ENCODE peak calls at places on chromosomes 3 and 15, in six cellular contexts. N is effector CD4-positive, alpha-beta T cell; T is upper lobe of left lung; D is foreskin fibroblast; I is GM12891; L is T-helper 2 cell. O is an unnamed sample.

GRCh38 chr15:74808073-74808839 is 4.4 kb upstream of the LMAN1L start:
- DNase-seq in N (no peak), D (no peak), T (peak), I (no peak), L (no peak), O (no peak)

GRCh38 chr15:101167791-101168462 is 83.9 kb downstream of the CHSY1 start:
- DNase-seq in D (peak), N (peak), T (peak), I (peak), L (no peak), O (no peak)

GRCh38 chr15:99504071-99504822 is 61.5 kb upstream of the MEF2A start:
- DNase-seq in L (no peak), I (no peak), N (no peak), T (no peak), D (no peak), O (no peak)

GRCh38 chr3:194808709-194809108 is 123.0 kb downstream of the FAM43A start:
- DNase-seq in N (no peak), I (no peak), D (peak), T (no peak), L (no peak), O (no peak)

GRCh38 chr3:49914906-49915305 is 11.2 kb upstream of the MST1R start:
- DNase-seq in T (no peak), N (no peak), D (no peak), L (no peak), I (no peak), O (no peak)

GRCh38 chr3:101284757-101285156 is 35.6 kb downstream of the IMPG2 start:
- DNase-seq in I (no peak), D (no peak), N (no peak), L (no peak), T (no peak), O (no peak)

GRCh38 chr15:25415707-25416106 is 23.1 kb downstream of the UBE3A start:
- DNase-seq in I (no peak), T (no peak), L (no peak), D (no peak), N (no peak), O (no peak)

GRCh38 chr3:129421988-129422745 is 6.3 kb downstream of the EFCAB12 start:
- DNase-seq in I (no peak), D (no peak), L (no peak), N (no peak), T (no peak), O (peak)

GRCh38 chr15:25189551-25189950 is 234.8 kb downstream of the SNRPN start:
- DNase-seq in N (no peak), D (no peak), T (no peak), L (no peak), I (no peak), O (no peak)

GRCh38 chr15:58545307-58546065 is 113.7 kb downstream of the LIPC start:
- DNase-seq in N (no peak), L (no peak), T (no peak), I (no peak), D (no peak), O (no peak)

GRCh38 chr15:39602143-39602542 is 21.3 kb downstream of the THBS1 start:
- DNase-seq in D (no peak), I (no peak), L (no peak), N (no peak), T (no peak), O (no peak)

GRCh38 chr3:128787256-128788253 is 61.6 kb downstream of the RAB7A start:
- DNase-seq in L (no peak), I (no peak), D (no peak), N (no peak), T (no peak), O (no peak)

GRCh38 chr3:69739204-69740102 is at the start of gene MITF:
- DNase-seq in N (no peak), L (no peak), T (peak), D (peak), I (peak), O (peak)

GRCh38 chr15:39588531-39589192 is 7.8 kb downstream of the THBS1 start:
- DNase-seq in N (no peak), T (no peak), L (no peak), D (peak), I (no peak), O (no peak)

GRCh38 chr3:38843898-38844297 is 27.9 kb upstream of the SCN10A start:
- DNase-seq in T (no peak), I (no peak), D (peak), N (no peak), L (no peak), O (peak)

GRCh38 chr15:82040395-82040794 is 5.4 kb downstream of the MEX3B start:
- DNase-seq in I (no peak), N (no peak), T (no peak), D (no peak), L (no peak), O (no peak)

GRCh38 chr3:4845882-4846281 is 133.4 kb upstream of the BHLHE40 start:
- DNase-seq in I (no peak), T (no peak), N (no peak), D (no peak), L (no peak), O (no peak)

GRCh38 chr3:149284034-149284433 is 49.4 kb downstream of the TM4SF18 start:
- DNase-seq in T (no peak), L (no peak), N (no peak), D (no peak), I (no peak), O (no peak)

GRCh38 chr15:63088532-63089245 is 33.0 kb upstream of the LACTB start:
- DNase-seq in N (no peak), D (no peak), T (no peak), I (no peak), L (no peak), O (peak)

GRCh38 chr15:99059010-99059981 is 45.6 kb upstream of the SYNM start:
- DNase-seq in L (peak), N (peak), T (peak), D (peak), I (peak), O (peak)

GRCh38 chr3:50164056-50164455 is 8.9 kb downstream of the SEMA3F start:
- DNase-seq in D (peak), I (no peak), T (peak), L (no peak), N (no peak), O (no peak)

GRCh38 chr15:66570842-66571241 is 5.0 kb upstream of the LCTL start:
- DNase-seq in I (no peak), N (no peak), T (no peak), L (no peak), D (no peak), O (no peak)

GRCh38 chr3:194120789-194121770 is 14.9 kb upstream of the HES1 start:
- DNase-seq in T (no peak), I (no peak), N (no peak), D (no peak), L (no peak), O (no peak)

GRCh38 chr15:42584031-42584765 is 8.8 kb downstream of the STARD9 start:
- DNase-seq in L (no peak), I (no peak), N (no peak), D (no peak), T (no peak), O (no peak)